ENCODE peak calls at places on chromosomes 3 and 15, in ten cellular contexts. N is NCI-H524; Q is tibial nerve; M is posterior cingulate gyrus; F is WTC11; H is KBM-7; T is cardiac fibroblast; J is CD4-positive, alpha-beta T cell; S is foreskin fibroblast; X is ACHN. K is an unnamed sample.

GRCh38 chr3:177358085-177358967 is 161.0 kb upstream of the TBL1XR1 start:
- DNase-seq in J (peak; percentile 40), H (peak; percentile 89), X (peak; percentile 89), Q (peak; percentile 53), F (peak; percentile 36), T (peak; percentile 94), M (no peak), N (peak; percentile 91), S (peak; percentile 47), K (peak; percentile 86)

GRCh38 chr3:136346486-136346885 is 96.3 kb downstream of the PCCB start:
- DNase-seq in S (no peak), N (no peak), H (no peak), M (no peak), X (no peak), T (no peak), F (no peak), Q (no peak), J (no peak), K (no peak)

GRCh38 chr15:65902373-65902772 is 33.1 kb downstream of the RAB11A start:
- DNase-seq in F (no peak), S (no peak), T (peak; percentile 20), J (no peak), X (peak; percentile 70), M (no peak), Q (peak; percentile 35), N (no peak), H (peak; percentile 98), K (no peak)

GRCh38 chr3:71146673-71147072 is 436.9 kb downstream of the FOXP1 start:
- DNase-seq in Q (no peak), X (no peak), N (peak; percentile 20), T (no peak), H (no peak), J (no peak), S (no peak), F (no peak), M (no peak), K (no peak)

GRCh38 chr3:42717311-42717710 is 14.7 kb upstream of the HHATL start:
- DNase-seq in N (no peak), X (no peak), S (no peak), F (no peak), J (no peak), M (no peak), Q (no peak), H (no peak), T (no peak), K (no peak)

GRCh38 chr3:14463330-14464216 is 61.2 kb downstream of the SLC6A6 start:
- DNase-seq in X (no peak), S (no peak), H (no peak), T (no peak), J (no peak), Q (no peak), M (no peak), F (peak; percentile 22), N (no peak), K (peak; percentile 11)

GRCh38 chr3:100073555-100074307 is 40.6 kb downstream of the FILIP1L start:
- DNase-seq in X (no peak), N (no peak), J (no peak), M (no peak), H (peak; percentile 94), F (peak; percentile 28), S (peak; percentile 67), T (peak; percentile 61), Q (no peak), K (peak; percentile 68)

GRCh38 chr3:103924544-103924943 is 1442.2 kb upstream of the ALCAM start:
- DNase-seq in M (no peak), S (no peak), F (no peak), J (no peak), Q (no peak), X (no peak), N (no peak), T (no peak), H (no peak), K (no peak)

GRCh38 chr3:144259267-144259666 is 287.6 kb downstream of the DIPK2A start:
- DNase-seq in F (no peak), S (no peak), Q (no peak), X (no peak), H (no peak), N (no peak), T (no peak), M (no peak), J (no peak), K (no peak)

GRCh38 chr15:71800835-71801745 is 9.3 kb upstream of the NR2E3 start:
- DNase-seq in S (peak; percentile 87), F (peak; percentile 46), X (peak; percentile 80), H (peak; percentile 89), M (no peak), Q (peak; percentile 79), J (no peak), N (peak; percentile 97), T (peak; percentile 85), K (peak; percentile 94)

GRCh38 chr3:190429681-190430080 is 20.0 kb downstream of the TMEM207 start:
- DNase-seq in M (no peak), F (no peak), N (no peak), H (no peak), J (no peak), Q (no peak), S (no peak), T (peak; percentile 7), X (no peak), K (no peak)

GRCh38 chr3:173892547-173892946 is 495.0 kb downstream of the NLGN1 start:
- DNase-seq in N (no peak), Q (no peak), M (no peak), X (peak; percentile 86), J (no peak), H (no peak), F (no peak), T (no peak), S (no peak), K (no peak)

GRCh38 chr15:57769266-57769665 is 62.8 kb downstream of the POLR2M start:
- DNase-seq in X (no peak), J (no peak), T (peak; percentile 91), N (no peak), Q (peak; percentile 34), F (no peak), H (no peak), M (no peak), S (peak; percentile 86), K (peak; percentile 96)

GRCh38 chr15:81886586-81886985 is 159.2 kb downstream of the MEX3B start:
- DNase-seq in Q (no peak), T (no peak), F (no peak), N (no peak), M (no peak), H (no peak), X (no peak), S (no peak), J (no peak), K (no peak)

GRCh38 chr3:38916706-38917105 is 100.7 kb upstream of the SCN10A start:
- DNase-seq in Q (no peak), M (no peak), T (no peak), H (no peak), N (no peak), X (no peak), F (no peak), S (no peak), J (no peak), K (no peak)

GRCh38 chr3:123349201-123349535 is 99.7 kb downstream of the ADCY5 start:
- DNase-seq in S (no peak), Q (no peak), T (no peak), N (no peak), F (no peak), J (no peak), X (no peak), H (no peak), M (no peak), K (peak; percentile 42)

GRCh38 chr3:133927543-133928066 is 31.9 kb upstream of the RAB6B start:
- DNase-seq in N (peak; percentile 67), J (peak; percentile 66), F (peak; percentile 53), X (peak; percentile 21), Q (no peak), M (peak; percentile 34), S (no peak), H (peak; percentile 57), T (peak; percentile 45), K (peak; percentile 96)

GRCh38 chr3:105473521-105474223 is 107.0 kb downstream of the ALCAM start:
- DNase-seq in X (peak; percentile 22), S (peak; percentile 59), M (no peak), H (peak; percentile 24), J (no peak), N (no peak), F (no peak), Q (no peak), T (peak; percentile 70), K (no peak)

GRCh38 chr3:128383316-128384235 is 83.1 kb downstream of the DNAJB8 start:
- DNase-seq in F (no peak), M (no peak), S (peak; percentile 66), X (peak; percentile 75), J (peak; percentile 39), H (peak; percentile 11), N (peak; percentile 64), T (peak; percentile 62), Q (peak; percentile 19), K (peak; percentile 95)

GRCh38 chr15:34358367-34358766 is 8.6 kb downstream of the LPCAT4 start:
- DNase-seq in Q (no peak), X (no peak), N (peak; percentile 14), S (no peak), M (no peak), F (no peak), T (no peak), J (no peak), H (no peak), K (no peak)

GRCh38 chr15:29708519-29708918 is 113.7 kb downstream of the TJP1 start:
- DNase-seq in Q (no peak), H (no peak), J (no peak), M (no peak), S (no peak), F (no peak), X (no peak), T (peak; percentile 39), N (no peak), K (no peak)

GRCh38 chr3:179189764-179190163 is 41.6 kb downstream of the PIK3CA start:
- DNase-seq in N (peak; percentile 12), X (no peak), S (peak; percentile 74), H (no peak), M (no peak), T (peak; percentile 86), J (no peak), Q (no peak), F (no peak), K (peak; percentile 58)

GRCh38 chr3:49880581-49881328 is 11.0 kb upstream of the CAMKV start:
- DNase-seq in X (no peak), T (no peak), S (no peak), J (no peak), N (peak; percentile 81), M (no peak), F (peak; percentile 79), H (no peak), Q (no peak), K (no peak)

GRCh38 chr3:179037361-179037760 is 34.2 kb downstream of the ZMAT3 start:
- DNase-seq in S (peak; percentile 68), N (no peak), Q (no peak), F (no peak), X (no peak), H (peak; percentile 87), J (peak; percentile 62), M (peak; percentile 84), T (peak; percentile 88), K (peak; percentile 95)

GRCh38 chr15:64905119-64905831 is 6.4 kb upstream of the ANKDD1A start:
- DNase-seq in N (peak; percentile 98), F (peak; percentile 95), J (peak; percentile 74), M (peak; percentile 79), S (peak; percentile 62), Q (peak; percentile 70), H (peak; percentile 95), T (peak; percentile 76), X (peak; percentile 75), K (peak; percentile 97)

GRCh38 chr15:96869122-96869521 is 538.6 kb downstream of the NR2F2 start:
- DNase-seq in J (no peak), N (no peak), X (no peak), Q (no peak), F (no peak), H (no peak), M (no peak), S (no peak), T (no peak), K (no peak)

GRCh38 chr3:37993811-37994638 is 3.4 kb downstream of the VILL start:
- DNase-seq in T (peak; percentile 89), F (peak; percentile 60), H (peak; percentile 86), X (peak; percentile 79), M (peak; percentile 73), J (peak; percentile 41), N (no peak), S (peak; percentile 81), Q (peak; percentile 64), K (peak; percentile 96)

K was measured in osteoblast.